ENCODE peak calls at places on chromosomes 4 and X, in seven cellular contexts. T, M, S, K, Q, E and L are unnamed samples.

GRCh38 chr4:52577285-52577968 is 81.7 kb downstream of the USP46 start:
- DNase-seq in T (peak), M (no peak), S (no peak), K (no peak), Q (no peak), E (no peak), L (no peak)

GRCh38 chr4:184983660-184984356 is 34.5 kb upstream of the HELT start:
- DNase-seq in T (peak), M (no peak), S (peak), K (peak), Q (peak), E (peak), L (no peak)

GRCh38 chr4:3473943-3474335 is 10.8 kb downstream of the DOK7 start:
- DNase-seq in T (no peak), M (no peak), S (no peak), K (no peak), Q (no peak), E (no peak), L (no peak)

GRCh38 chr4:101307901-101308300 is 39.4 kb downstream of the PPP3CA start:
- DNase-seq in T (no peak), M (no peak), S (no peak), K (no peak), Q (no peak), E (no peak), L (no peak)

GRCh38 chr4:176534566-176534965 is 214.8 kb downstream of the SPCS3 start:
- DNase-seq in T (peak), M (peak), S (no peak), K (peak), Q (no peak), E (peak), L (no peak)

GRCh38 chrX:13692771-13693231 is 3.9 kb downstream of the RAB9A start:
- DNase-seq in T (no peak), M (no peak), S (no peak), K (no peak), Q (no peak), E (no peak), L (no peak)

GRCh38 chr4:8280158-8280875 is 10.8 kb downstream of the HTRA3 start:
- DNase-seq in T (no peak), M (no peak), S (no peak), K (no peak), Q (no peak), E (no peak), L (no peak)

GRCh38 chrX:119692241-119693031 is 532 bp downstream of the SEPTIN6 start:
- DNase-seq in T (peak), M (no peak), S (no peak), K (peak), Q (peak), E (peak), L (peak)

GRCh38 chr4:184892999-184893398 is 67.2 kb upstream of the ACSL1 start:
- DNase-seq in T (no peak), M (no peak), S (no peak), K (no peak), Q (no peak), E (no peak), L (no peak)

GRCh38 chrX:150972450-150972849 is 10.7 kb upstream of the HMGB3 start:
- DNase-seq in T (no peak), M (no peak), S (no peak), K (no peak), Q (no peak), E (no peak), L (no peak)

GRCh38 chrX:81377329-81377728 is 175.4 kb downstream of the SH3BGRL start:
- DNase-seq in T (peak), M (no peak), S (peak), K (peak), Q (peak), E (peak), L (no peak)

GRCh38 chr4:1170156-1170804 is 2.1 kb downstream of the SPON2 start:
- DNase-seq in T (no peak), M (no peak), S (no peak), K (no peak), Q (no peak), E (no peak), L (no peak)

GRCh38 chrX:137428251-137428661 is 137.7 kb upstream of the ZIC3 start:
- DNase-seq in T (no peak), M (no peak), S (no peak), K (no peak), Q (no peak), E (peak), L (no peak)

GRCh38 chr4:6180841-6181631 is 19.3 kb downstream of the JAKMIP1 start:
- DNase-seq in T (no peak), M (no peak), S (no peak), K (no peak), Q (no peak), E (no peak), L (peak)

GRCh38 chr4:42369489-42369888 is 27.8 kb upstream of the SHISA3 start:
- DNase-seq in T (no peak), M (no peak), S (no peak), K (no peak), Q (no peak), E (no peak), L (no peak)

GRCh38 chr4:22348410-22348809 is 167.5 kb downstream of the ADGRA3 start:
- DNase-seq in T (no peak), M (no peak), S (no peak), K (peak), Q (no peak), E (peak), L (no peak)

GRCh38 chr4:125833-126232 is 1.5 kb downstream of the ZNF718 start:
- DNase-seq in T (no peak), M (no peak), S (no peak), K (no peak), Q (no peak), E (peak), L (no peak)

GRCh38 chr4:172982151-172982590 is 186.4 kb upstream of the GALNT7 start:
- DNase-seq in T (peak), M (peak), S (no peak), K (peak), Q (no peak), E (no peak), L (no peak)

GRCh38 chr4:157804986-157805385 is 367.8 kb downstream of the GASK1B start:
- DNase-seq in T (peak), M (no peak), S (no peak), K (no peak), Q (no peak), E (peak), L (no peak)

GRCh38 chr4:151611960-151612359 is 148.8 kb downstream of the GATB start:
- DNase-seq in T (no peak), M (no peak), S (no peak), K (no peak), Q (no peak), E (no peak), L (no peak)

GRCh38 chr4:108738307-108738706 is 24.5 kb downstream of the ETNPPL start:
- DNase-seq in T (no peak), M (no peak), S (no peak), K (no peak), Q (no peak), E (no peak), L (no peak)

GRCh38 chr4:22739933-22740332 is 47.2 kb downstream of the GBA3 start:
- DNase-seq in T (no peak), M (no peak), S (no peak), K (no peak), Q (no peak), E (no peak), L (no peak)

GRCh38 chrX:75038925-75039324 is 113.7 kb upstream of the NEXMIF start:
- DNase-seq in T (peak), M (no peak), S (no peak), K (peak), Q (no peak), E (peak), L (no peak)

GRCh38 chr4:106366026-106366425 is 2.6 kb downstream of the GIMD1 start:
- DNase-seq in T (peak), M (no peak), S (no peak), K (no peak), Q (no peak), E (no peak), L (no peak)

GRCh38 chr4:106816501-106816900 is 219.6 kb downstream of the DKK2 start:
- DNase-seq in T (no peak), M (peak), S (no peak), K (no peak), Q (no peak), E (peak), L (no peak)

GRCh38 chr4:124708517-124709300 is 3.8 kb downstream of the ANKRD50 start:
- DNase-seq in T (peak), M (no peak), S (no peak), K (no peak), Q (no peak), E (no peak), L (no peak)

GRCh38 chr4:77593993-77594392 is 11.6 kb upstream of the CXCL13 start:
- DNase-seq in T (no peak), M (no peak), S (no peak), K (peak), Q (no peak), E (no peak), L (no peak)

GRCh38 chr4:86038037-86038436 is 321.8 kb downstream of the MAPK10 start:
- DNase-seq in T (no peak), M (no peak), S (no peak), K (no peak), Q (no peak), E (no peak), L (no peak)